ENCODE peak calls at places on chromosome 1, in six cellular contexts. T, E, Z, Q, O and B are unnamed samples. For H3K4me1, the result is how much of the 10 kb centered on the place peaks cover.

GRCh38 chr1:21326861-21327344 is 36.6 kb upstream of the ECE1 start:
- DNase-seq in T (no peak), E (peak), Z (no peak), Q (no peak), O (peak), B (no peak)

GRCh38 chr1:2590233-2591141 is 3.9 kb downstream of the PRXL2B start:
- DNase-seq in T (no peak), E (no peak), Z (no peak), Q (no peak), O (no peak), B (no peak)

GRCh38 chr1:40878906-40879305 is 16.7 kb upstream of the CITED4 start:
- DNase-seq in T (no peak), E (no peak), Z (no peak), Q (no peak), O (no peak), B (no peak)

GRCh38 chr1:10679521-10680220 is 116.8 kb downstream of the CASZ1 start:
- DNase-seq in T (peak), E (no peak), Z (peak), Q (peak), O (peak), B (peak)

GRCh38 chr1:111605553-111605952 is 14.0 kb upstream of the RAP1A start:
- DNase-seq in T (peak), E (peak), Z (no peak), Q (no peak), O (no peak), B (no peak)

GRCh38 chr1:221849110-221849509 is 107.2 kb upstream of the DUSP10 start:
- DNase-seq in T (no peak), E (no peak), Z (no peak), Q (no peak), O (no peak), B (no peak)

GRCh38 chr1:63124666-63125191 is 197.6 kb upstream of the FOXD3 start:
- DNase-seq in T (peak), E (no peak), Z (peak), Q (no peak), O (no peak), B (no peak)

GRCh38 chr1:156599811-156600210 is 1.5 kb downstream of the GPATCH4 start:
- DNase-seq in T (no peak), E (no peak), Z (peak), Q (no peak), O (no peak), B (no peak)

GRCh38 chr1:22876359-22877111 is 96.1 kb downstream of the LACTBL1 start:
- DNase-seq in T (peak), E (no peak), Z (peak), Q (no peak), O (peak), B (no peak)

GRCh38 chr1:64693406-64693805 is 51.5 kb upstream of the RAVER2 start:
- DNase-seq in T (no peak), E (no peak), Z (no peak), Q (no peak), O (no peak), B (no peak)

GRCh38 chr1:22531251-22531650 is 32.0 kb upstream of the EPHA8 start:
- DNase-seq in T (no peak), E (no peak), Z (no peak), Q (no peak), O (no peak), B (no peak)

GRCh38 chr1:16150508-16150907 is 5.4 kb downstream of the EPHA2 start:
- DNase-seq in T (no peak), E (no peak), Z (no peak), Q (no peak), O (no peak), B (no peak)

GRCh38 chr1:236051107-236051885 is 13.6 kb downstream of the NID1 start:
- DNase-seq in T (peak), E (no peak), Z (no peak), Q (no peak), O (no peak), B (no peak)

GRCh38 chr1:155104605-155105534 is 22.8 kb upstream of the EFNA1 start:
- DNase-seq in T (no peak), E (no peak), Z (no peak), Q (no peak), O (no peak), B (no peak)

GRCh38 chr1:76278711-76279386 is 204.3 kb downstream of the ST6GALNAC3 start:
- DNase-seq in T (no peak), E (no peak), Z (no peak), Q (no peak), O (no peak), B (no peak)

GRCh38 chr1:169588785-169589485 is 2.7 kb upstream of the F5 start:
- DNase-seq in T (no peak), E (no peak), Z (peak), Q (no peak), O (no peak), B (no peak)

GRCh38 chr1:225866061-225866844 is 15.9 kb downstream of the TMEM63A start:
- DNase-seq in T (peak), E (no peak), Z (no peak), Q (peak), O (no peak), B (no peak)

GRCh38 chr1:172144445-172145060 is 275.9 kb upstream of the C1orf105 start:
- DNase-seq in T (peak), E (peak), Z (no peak), Q (no peak), O (peak), B (no peak)

GRCh38 chr1:154466879-154467767 is 34.9 kb upstream of the TDRD10 start:
- DNase-seq in T (no peak), E (no peak), Z (no peak), Q (no peak), O (no peak), B (no peak)

GRCh38 chr1:43008425-43009108 is 49.9 kb upstream of the SLC2A1 start:
- DNase-seq in T (no peak), E (no peak), Z (no peak), Q (no peak), O (no peak), B (peak)

GRCh38 chr1:64748222-64748621 is 3.3 kb downstream of the RAVER2 start:
- DNase-seq in T (no peak), E (no peak), Z (no peak), Q (no peak), O (no peak), B (no peak)

GRCh38 chr1:89953072-89953626 is 41.8 kb upstream of the ZNF326 start:
- DNase-seq in T (peak), E (no peak), Z (peak), Q (peak), O (peak), B (peak)

GRCh38 chr1:11357291-11357690 is 84.3 kb downstream of the UBIAD1 start:
- DNase-seq in T (no peak), E (no peak), Z (no peak), Q (no peak), O (no peak), B (no peak)

GRCh38 chr1:96544831-96545221 is 176.8 kb upstream of the PTBP2 start:
- DNase-seq in T (no peak), E (no peak), Z (no peak), Q (no peak), O (no peak), B (no peak)

GRCh38 chr1:184912392-184912791 is 61.9 kb downstream of the NIBAN1 start:
- DNase-seq in T (no peak), E (no peak), Z (peak), Q (no peak), O (no peak), B (no peak)

GRCh38 chr1:234618726-234619049 is 8.7 kb upstream of the IRF2BP2 start:
- DNase-seq in T (no peak), E (no peak), Z (no peak), Q (no peak), O (no peak), B (no peak)

GRCh38 chr1:234619071-234619480 is 9.1 kb upstream of the IRF2BP2 start:
- DNase-seq in T (peak), E (no peak), Z (peak), Q (no peak), O (no peak), B (no peak)

GRCh38 chr1:234617986-234618725 is 8.2 kb upstream of the IRF2BP2 start:
- DNase-seq in T (peak), E (no peak), Z (peak), Q (no peak), O (no peak), B (peak)

GRCh38 chr1:234616644-234617043 is 6.7 kb upstream of the IRF2BP2 start:
- DNase-seq in T (peak), E (no peak), Z (no peak), Q (no peak), O (no peak), B (no peak)

GRCh38 chr1:234617135-234617985 is 7.4 kb upstream of the IRF2BP2 start:
- DNase-seq in T (no peak), E (no peak), Z (peak), Q (no peak), O (no peak), B (no peak)
- TF ChIP-seq CTCF in T (peak), E (no peak), Z (peak), Q (peak), O (peak), B (peak)

DNA sequence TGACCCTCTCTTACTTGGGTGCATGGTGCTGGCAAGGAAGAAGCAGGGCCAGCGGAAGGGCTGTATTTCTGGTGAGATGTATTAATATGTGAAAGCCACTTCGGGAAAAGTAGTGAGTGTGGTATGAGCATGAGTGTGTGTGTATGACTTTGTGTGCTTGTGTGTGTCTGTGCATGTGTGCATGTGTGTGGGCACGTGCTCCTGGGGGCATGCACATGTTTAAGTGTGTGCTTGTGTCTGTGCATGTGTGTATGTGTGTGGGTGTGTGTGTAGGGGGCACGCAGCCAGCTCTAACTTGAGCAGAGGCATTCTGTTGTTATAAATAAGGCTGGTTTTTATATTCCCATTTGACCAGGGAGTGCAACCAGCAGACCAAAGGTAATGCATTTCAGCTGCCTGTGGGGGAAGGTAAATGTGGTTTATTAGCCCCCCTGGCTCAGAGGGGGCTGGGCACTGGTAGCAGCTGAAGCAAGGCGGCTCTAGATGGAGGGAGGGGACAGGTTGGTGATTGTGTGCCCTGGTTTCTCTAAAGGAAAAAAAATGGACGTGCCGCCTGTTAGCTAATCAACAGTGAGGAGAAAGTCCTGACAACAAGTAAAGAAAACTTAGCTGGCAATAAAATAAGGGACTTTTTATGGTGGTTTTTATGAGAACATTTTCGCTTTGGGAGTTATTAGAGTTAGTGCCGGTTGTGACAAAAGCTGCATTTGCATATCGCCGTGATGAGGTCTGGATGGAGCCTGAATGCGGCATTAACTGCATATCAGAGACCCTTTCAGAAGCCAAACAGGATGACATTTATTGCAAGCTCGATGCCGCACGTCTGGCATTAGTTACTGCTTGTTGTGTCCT is 180.0 kb downstream of the CAMTA1 start:
- DNase-seq in T (no peak), E (no peak), Z (no peak), Q (no peak), O (no peak), B (no peak)
- H3K4me1 ChIP-seq in T (under half), E (under half), Z (under half), Q (under half), O (under half), B (under half)

GRCh38 chr1:94790246-94790645 is 29.9 kb upstream of the SLC44A3 start:
- DNase-seq in T (peak), E (no peak), Z (no peak), Q (no peak), O (no peak), B (no peak)
- TF ChIP-seq CTCF in T (no peak), E (no peak), Z (no peak), Q (no peak), O (no peak), B (no peak)

GRCh38 chr1:31700468-31701136 is 3.2 kb downstream of the COL16A1 start:
- DNase-seq in T (no peak), E (no peak), Z (peak), Q (no peak), O (no peak), B (peak)
- H3K4me1 ChIP-seq in T (under half), E (under half), Z (half or more), Q (under half), O (under half), B (under half)

DNA sequence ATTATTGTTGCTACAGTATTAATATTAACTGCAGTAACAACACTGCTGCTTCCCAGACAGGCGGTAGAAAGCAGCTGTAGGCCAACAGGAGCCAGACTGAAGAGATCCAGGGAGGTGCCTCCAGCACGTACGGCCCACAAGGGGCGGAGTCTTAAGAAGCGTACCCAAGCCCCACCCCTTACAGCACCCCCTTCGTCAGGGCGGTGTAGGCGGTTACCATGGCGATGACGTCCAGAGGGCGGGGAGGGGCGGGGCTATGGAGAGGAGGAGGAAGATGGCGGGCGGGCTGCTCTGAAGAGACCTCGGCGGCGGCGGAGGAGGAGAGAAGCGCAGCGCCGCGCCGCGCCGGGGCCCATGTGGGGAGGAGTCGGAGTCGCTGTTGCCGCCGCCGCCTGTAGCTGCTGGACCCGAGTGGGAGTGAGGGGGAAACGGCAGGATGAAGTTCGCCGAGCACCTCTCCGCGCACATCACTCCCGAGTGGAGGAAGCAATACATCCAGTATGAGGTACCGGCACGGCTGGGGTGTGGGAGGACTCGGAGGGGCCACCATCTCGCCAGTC is at the start of gene XPR1:
- DNase-seq in T (peak), E (peak), Z (peak), Q (peak), O (peak), B (peak)
- TF ChIP-seq CTCF in T (peak), E (peak), Z (peak), Q (peak), O (no peak), B (peak)

GRCh38 chr1:73911849-73912248 is 286.1 kb downstream of the LRRIQ3 start:
- DNase-seq in T (no peak), E (no peak), Z (no peak), Q (no peak), O (no peak), B (no peak)
- H3K4me1 ChIP-seq in T (under half), E (under half), Z (under half), Q (under half), O (under half), B (under half)

DNA sequence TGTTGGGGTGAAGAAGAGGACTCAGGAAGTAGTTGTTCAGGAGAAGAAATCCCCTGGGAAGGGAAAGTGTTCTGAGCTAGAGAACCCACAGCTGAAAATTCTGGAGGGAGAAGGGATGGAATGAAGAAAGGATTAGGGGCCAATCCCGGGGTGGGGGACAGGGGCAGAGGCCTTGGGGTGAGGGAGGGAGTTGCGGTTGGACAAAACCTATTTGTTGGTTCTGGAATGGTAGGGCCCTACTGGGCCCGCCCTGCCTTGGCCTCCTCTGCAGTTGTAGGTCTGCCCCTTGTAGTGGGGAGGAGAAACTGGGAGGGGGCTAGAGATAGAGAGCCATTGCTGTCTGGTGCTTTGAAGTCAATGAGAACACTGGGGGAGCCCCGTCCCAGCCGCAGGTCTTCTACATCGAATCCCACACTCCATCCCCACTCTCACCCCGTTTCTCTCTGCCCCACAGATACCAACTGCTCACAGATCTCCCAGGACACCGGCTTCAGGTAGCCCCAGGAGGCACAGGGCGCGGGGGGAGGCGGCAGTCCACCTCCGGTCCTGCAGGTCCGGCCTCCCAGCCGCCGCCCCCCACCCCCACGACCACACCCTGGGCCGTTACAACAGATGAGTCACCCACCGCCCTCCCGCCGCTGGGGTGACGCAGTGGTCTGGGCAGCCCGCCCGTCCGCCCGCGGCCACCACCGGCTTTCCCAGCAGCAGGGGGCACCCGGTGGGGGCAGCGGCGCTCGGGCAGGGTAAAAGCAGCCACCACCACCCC is 1.1 kb downstream of the TAGLN2 start:
- DNase-seq in T (peak), E (peak), Z (peak), Q (peak), O (peak), B (peak)
- TF ChIP-seq CTCF in T (peak), E (peak), Z (no peak), Q (no peak), O (no peak), B (peak)

GRCh38 chr1:87759420-87759819 is 430.7 kb downstream of the LMO4 start:
- DNase-seq in T (no peak), E (no peak), Z (no peak), Q (no peak), O (no peak), B (no peak)

GRCh38 chr1:87757700-87758099 is 429.0 kb downstream of the LMO4 start:
- DNase-seq in T (peak), E (no peak), Z (no peak), Q (no peak), O (no peak), B (no peak)

GRCh38 chr1:87765686-87766085 is 437.0 kb downstream of the LMO4 start:
- DNase-seq in T (peak), E (no peak), Z (no peak), Q (no peak), O (no peak), B (peak)

GRCh38 chr1:87763498-87763897 is 434.8 kb downstream of the LMO4 start:
- DNase-seq in T (peak), E (no peak), Z (no peak), Q (no peak), O (no peak), B (no peak)

DNA sequence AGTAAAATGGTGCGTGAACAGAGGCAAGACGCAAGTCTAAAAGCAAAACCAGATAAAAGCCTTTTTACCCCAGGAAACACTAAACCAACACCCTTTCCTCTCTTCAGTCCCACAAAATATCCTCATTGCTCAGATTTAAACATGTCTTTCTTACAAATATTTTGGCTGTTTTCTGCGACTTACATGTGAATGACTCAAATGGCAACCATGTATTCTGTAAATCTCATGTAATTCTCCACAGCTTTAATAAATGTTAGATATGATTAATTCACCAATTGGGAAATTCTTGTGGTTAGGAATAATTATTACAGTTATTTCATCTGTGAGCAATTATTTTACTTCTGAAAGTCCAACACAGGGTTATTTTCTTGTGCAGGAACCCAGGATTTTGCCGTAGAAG is 431.4 kb downstream of the LMO4 start:
- DNase-seq in T (peak), E (no peak), Z (no peak), Q (no peak), O (no peak), B (no peak)
- H3K4me1 ChIP-seq in T (under half), E (under half), Z (under half), Q (under half), O (under half), B (under half)

GRCh38 chr1:181485276-181486097 is 2.2 kb downstream of the CACNA1E start:
- DNase-seq in T (no peak), E (no peak), Z (no peak), Q (peak), O (no peak), B (no peak)

GRCh38 chr1:181483084-181483559 is at the start of gene CACNA1E:
- DNase-seq in T (no peak), E (no peak), Z (no peak), Q (no peak), O (no peak), B (no peak)

GRCh38 chr1:181488884-181489283 is 5.6 kb downstream of the CACNA1E start:
- DNase-seq in T (no peak), E (no peak), Z (no peak), Q (no peak), O (no peak), B (no peak)

GRCh38 chr1:181483561-181484291 is 409 bp downstream of the CACNA1E start:
- DNase-seq in T (no peak), E (no peak), Z (no peak), Q (no peak), O (no peak), B (no peak)

GRCh38 chr1:181486098-181486420 is 2.7 kb downstream of the CACNA1E start:
- DNase-seq in T (no peak), E (peak), Z (no peak), Q (no peak), O (no peak), B (no peak)
- TF ChIP-seq CTCF in T (no peak), E (no peak), Z (no peak), Q (no peak), O (no peak), B (no peak)